ENCODE peak calls at places on chromosomes 7 and 10, in ten cellular contexts. One of them, this sample, is unnamed.

GRCh38 chr7:155009570-155010157 is 6.7 kb upstream of the PAXIP1 start:
- DNase-seq in central memory CD4-positive, alpha-beta T cell: no peak
- DNase-seq in NCI-H510A treated with DMSO at 0.1 percent for 48 hours: no peak
- DNase-seq in NCI-H146: no peak
- DNase-seq in gastrocnemius medialis: no peak
- DNase-seq in activated CD4-positive, alpha-beta T cell treated with anti-CD3 and anti-CD28 coated beads for 24 hours: no peak
- DNase-seq in foreskin fibroblast: no peak
- DNase-seq in activated T-helper 1 cell treated with Interleukin-2 at 50 U/mL for 16 hours: no peak
- DNase-seq in caudate nucleus: no peak
- DNase-seq in NCI-H2029: no peak
- DNase-seq in this sample: no peak

GRCh38 chr7:113521468-113521867 is 397.3 kb downstream of the PPP1R3A start:
- DNase-seq in activated T-helper 1 cell treated with Interleukin-2 at 50 U/mL for 16 hours: no peak
- DNase-seq in central memory CD4-positive, alpha-beta T cell: no peak
- DNase-seq in NCI-H510A treated with DMSO at 0.1 percent for 48 hours: no peak
- DNase-seq in caudate nucleus: no peak
- DNase-seq in foreskin fibroblast: no peak
- DNase-seq in gastrocnemius medialis: no peak
- DNase-seq in activated CD4-positive, alpha-beta T cell treated with anti-CD3 and anti-CD28 coated beads for 24 hours: no peak
- DNase-seq in NCI-H146: no peak
- DNase-seq in NCI-H2029: no peak
- DNase-seq in this sample: no peak

GRCh38 chr7:108296911-108297310 is 159.3 kb downstream of the NRCAM start:
- DNase-seq in activated T-helper 1 cell treated with Interleukin-2 at 50 U/mL for 16 hours: no peak
- DNase-seq in central memory CD4-positive, alpha-beta T cell: no peak
- DNase-seq in NCI-H510A treated with DMSO at 0.1 percent for 48 hours: no peak
- DNase-seq in caudate nucleus: no peak
- DNase-seq in NCI-H2029: no peak
- DNase-seq in NCI-H146: no peak
- DNase-seq in gastrocnemius medialis: no peak
- DNase-seq in activated CD4-positive, alpha-beta T cell treated with anti-CD3 and anti-CD28 coated beads for 24 hours: no peak
- DNase-seq in foreskin fibroblast: no peak
- DNase-seq in this sample: no peak

GRCh38 chr7:91503934-91504575 is 239.8 kb downstream of the FZD1 start:
- DNase-seq in gastrocnemius medialis: no peak
- DNase-seq in caudate nucleus: no peak
- DNase-seq in activated T-helper 1 cell treated with Interleukin-2 at 50 U/mL for 16 hours: no peak
- DNase-seq in foreskin fibroblast: no peak
- DNase-seq in central memory CD4-positive, alpha-beta T cell: no peak
- DNase-seq in NCI-H510A treated with DMSO at 0.1 percent for 48 hours: no peak
- DNase-seq in activated CD4-positive, alpha-beta T cell treated with anti-CD3 and anti-CD28 coated beads for 24 hours: no peak
- DNase-seq in NCI-H146: peak
- DNase-seq in NCI-H2029: peak
- DNase-seq in this sample: no peak

GRCh38 chr10:80204193-80204714 is 1.1 kb downstream of the ANXA11 start:
- DNase-seq in NCI-H146: peak
- DNase-seq in NCI-H510A treated with DMSO at 0.1 percent for 48 hours: peak
- DNase-seq in gastrocnemius medialis: no peak
- DNase-seq in activated CD4-positive, alpha-beta T cell treated with anti-CD3 and anti-CD28 coated beads for 24 hours: no peak
- DNase-seq in central memory CD4-positive, alpha-beta T cell: no peak
- DNase-seq in caudate nucleus: no peak
- DNase-seq in NCI-H2029: no peak
- DNase-seq in foreskin fibroblast: no peak
- DNase-seq in activated T-helper 1 cell treated with Interleukin-2 at 50 U/mL for 16 hours: no peak
- DNase-seq in this sample: peak

GRCh38 chr10:7383442-7383841 is 27.4 kb downstream of the SFMBT2 start:
- DNase-seq in central memory CD4-positive, alpha-beta T cell: no peak
- DNase-seq in foreskin fibroblast: no peak
- DNase-seq in NCI-H510A treated with DMSO at 0.1 percent for 48 hours: no peak
- DNase-seq in caudate nucleus: no peak
- DNase-seq in gastrocnemius medialis: no peak
- DNase-seq in activated CD4-positive, alpha-beta T cell treated with anti-CD3 and anti-CD28 coated beads for 24 hours: no peak
- DNase-seq in activated T-helper 1 cell treated with Interleukin-2 at 50 U/mL for 16 hours: no peak
- DNase-seq in NCI-H2029: no peak
- DNase-seq in NCI-H146: no peak
- DNase-seq in this sample: no peak

GRCh38 chr10:71419750-71420149 is 23.0 kb downstream of the CDH23 start:
- DNase-seq in activated T-helper 1 cell treated with Interleukin-2 at 50 U/mL for 16 hours: no peak
- DNase-seq in activated CD4-positive, alpha-beta T cell treated with anti-CD3 and anti-CD28 coated beads for 24 hours: no peak
- DNase-seq in foreskin fibroblast: no peak
- DNase-seq in caudate nucleus: no peak
- DNase-seq in gastrocnemius medialis: no peak
- DNase-seq in NCI-H510A treated with DMSO at 0.1 percent for 48 hours: no peak
- DNase-seq in central memory CD4-positive, alpha-beta T cell: no peak
- DNase-seq in NCI-H2029: no peak
- DNase-seq in NCI-H146: no peak
- DNase-seq in this sample: no peak

GRCh38 chr10:19518109-19518508 is 298.1 kb upstream of the PLXDC2 start:
- DNase-seq in central memory CD4-positive, alpha-beta T cell: no peak
- DNase-seq in NCI-H2029: no peak
- DNase-seq in caudate nucleus: no peak
- DNase-seq in activated T-helper 1 cell treated with Interleukin-2 at 50 U/mL for 16 hours: no peak
- DNase-seq in gastrocnemius medialis: no peak
- DNase-seq in foreskin fibroblast: no peak
- DNase-seq in NCI-H510A treated with DMSO at 0.1 percent for 48 hours: no peak
- DNase-seq in activated CD4-positive, alpha-beta T cell treated with anti-CD3 and anti-CD28 coated beads for 24 hours: no peak
- DNase-seq in NCI-H146: no peak
- DNase-seq in this sample: no peak

GRCh38 chr7:140042386-140042670 is 20.4 kb downstream of the PARP12 start:
- DNase-seq in NCI-H2029: no peak
- DNase-seq in caudate nucleus: no peak
- DNase-seq in foreskin fibroblast: no peak
- DNase-seq in NCI-H146: no peak
- DNase-seq in activated T-helper 1 cell treated with Interleukin-2 at 50 U/mL for 16 hours: no peak
- DNase-seq in NCI-H510A treated with DMSO at 0.1 percent for 48 hours: no peak
- DNase-seq in central memory CD4-positive, alpha-beta T cell: no peak
- DNase-seq in gastrocnemius medialis: no peak
- DNase-seq in activated CD4-positive, alpha-beta T cell treated with anti-CD3 and anti-CD28 coated beads for 24 hours: no peak
- DNase-seq in this sample: no peak

GRCh38 chr10:61130366-61130765 is 186.4 kb upstream of the RHOBTB1 start:
- DNase-seq in caudate nucleus: no peak
- DNase-seq in gastrocnemius medialis: no peak
- DNase-seq in foreskin fibroblast: peak
- DNase-seq in NCI-H146: no peak
- DNase-seq in activated CD4-positive, alpha-beta T cell treated with anti-CD3 and anti-CD28 coated beads for 24 hours: no peak
- DNase-seq in NCI-H510A treated with DMSO at 0.1 percent for 48 hours: no peak
- DNase-seq in NCI-H2029: no peak
- DNase-seq in central memory CD4-positive, alpha-beta T cell: no peak
- DNase-seq in activated T-helper 1 cell treated with Interleukin-2 at 50 U/mL for 16 hours: no peak
- DNase-seq in this sample: no peak

GRCh38 chr10:107623292-107623691 is 458.8 kb upstream of the SORCS1 start:
- DNase-seq in NCI-H510A treated with DMSO at 0.1 percent for 48 hours: no peak
- DNase-seq in gastrocnemius medialis: no peak
- DNase-seq in NCI-H2029: no peak
- DNase-seq in foreskin fibroblast: no peak
- DNase-seq in central memory CD4-positive, alpha-beta T cell: no peak
- DNase-seq in NCI-H146: no peak
- DNase-seq in caudate nucleus: no peak
- DNase-seq in activated T-helper 1 cell treated with Interleukin-2 at 50 U/mL for 16 hours: no peak
- DNase-seq in activated CD4-positive, alpha-beta T cell treated with anti-CD3 and anti-CD28 coated beads for 24 hours: no peak
- DNase-seq in this sample: no peak